ENCODE peak calls at places on chromosomes 3 and 15, in eight cellular contexts. One of them, this sample, is unnamed.

GRCh38 chr3:188067932-188068331 is 86.0 kb upstream of the LPP start:
- DNase-seq in adipocyte: peak
- DNase-seq in activated CD4-positive, alpha-beta T cell treated with anti-CD3 and anti-CD28 coated beads for 48 hours: no peak
- DNase-seq in fibroblast of pulmonary artery: peak
- DNase-seq in T-helper 17 cell: no peak
- DNase-seq in activated naive CD4-positive, alpha-beta T cell treated with anti-CD3 and anti-CD28 coated beads, Interleukin-2, amount 10 ng/mL, durations not matched to agents 7 days and 5 days: no peak
- DNase-seq in fibroblast of lung: peak
- DNase-seq in thoracic aorta: no peak
- DNase-seq in this sample: no peak

GRCh38 chr15:28979208-28979891 is 93.6 kb downstream of the APBA2 start:
- DNase-seq in adipocyte: no peak
- DNase-seq in activated CD4-positive, alpha-beta T cell treated with anti-CD3 and anti-CD28 coated beads for 48 hours: no peak
- DNase-seq in fibroblast of pulmonary artery: no peak
- DNase-seq in T-helper 17 cell: no peak
- DNase-seq in activated naive CD4-positive, alpha-beta T cell treated with anti-CD3 and anti-CD28 coated beads, Interleukin-2, amount 10 ng/mL, durations not matched to agents 7 days and 5 days: no peak
- DNase-seq in fibroblast of lung: no peak
- DNase-seq in thoracic aorta: no peak
- DNase-seq in this sample: no peak

GRCh38 chr3:152524198-152525140 is 255.7 kb downstream of the MBNL1 start:
- DNase-seq in adipocyte: peak
- DNase-seq in activated CD4-positive, alpha-beta T cell treated with anti-CD3 and anti-CD28 coated beads for 48 hours: peak
- DNase-seq in fibroblast of pulmonary artery: peak
- DNase-seq in T-helper 17 cell: no peak
- DNase-seq in activated naive CD4-positive, alpha-beta T cell treated with anti-CD3 and anti-CD28 coated beads, Interleukin-2, amount 10 ng/mL, durations not matched to agents 7 days and 5 days: peak
- DNase-seq in fibroblast of lung: peak
- DNase-seq in thoracic aorta: no peak
- DNase-seq in this sample: no peak

GRCh38 chr15:78644979-78645378 is 4.0 kb upstream of the CHRNB4 start:
- DNase-seq in adipocyte: no peak
- DNase-seq in activated CD4-positive, alpha-beta T cell treated with anti-CD3 and anti-CD28 coated beads for 48 hours: no peak
- DNase-seq in fibroblast of pulmonary artery: no peak
- DNase-seq in T-helper 17 cell: no peak
- DNase-seq in activated naive CD4-positive, alpha-beta T cell treated with anti-CD3 and anti-CD28 coated beads, Interleukin-2, amount 10 ng/mL, durations not matched to agents 7 days and 5 days: no peak
- DNase-seq in fibroblast of lung: no peak
- DNase-seq in thoracic aorta: no peak
- DNase-seq in this sample: peak

GRCh38 chr3:51711352-51712019 is 4.6 kb downstream of the GRM2 start:
- DNase-seq in adipocyte: no peak
- DNase-seq in activated CD4-positive, alpha-beta T cell treated with anti-CD3 and anti-CD28 coated beads for 48 hours: peak
- DNase-seq in fibroblast of pulmonary artery: no peak
- DNase-seq in T-helper 17 cell: no peak
- DNase-seq in activated naive CD4-positive, alpha-beta T cell treated with anti-CD3 and anti-CD28 coated beads, Interleukin-2, amount 10 ng/mL, durations not matched to agents 7 days and 5 days: peak
- DNase-seq in fibroblast of lung: no peak
- DNase-seq in thoracic aorta: no peak
- DNase-seq in this sample: peak

GRCh38 chr15:91224750-91225380 is 124.8 kb downstream of the SV2B start:
- DNase-seq in adipocyte: peak
- DNase-seq in activated CD4-positive, alpha-beta T cell treated with anti-CD3 and anti-CD28 coated beads for 48 hours: no peak
- DNase-seq in fibroblast of pulmonary artery: peak
- DNase-seq in T-helper 17 cell: no peak
- DNase-seq in activated naive CD4-positive, alpha-beta T cell treated with anti-CD3 and anti-CD28 coated beads, Interleukin-2, amount 10 ng/mL, durations not matched to agents 7 days and 5 days: no peak
- DNase-seq in fibroblast of lung: peak
- DNase-seq in thoracic aorta: no peak
- DNase-seq in this sample: no peak

GRCh38 chr3:112059497-112059896 is 25.0 kb downstream of the TMPRSS7 start:
- DNase-seq in adipocyte: no peak
- DNase-seq in activated CD4-positive, alpha-beta T cell treated with anti-CD3 and anti-CD28 coated beads for 48 hours: no peak
- DNase-seq in fibroblast of pulmonary artery: no peak
- DNase-seq in T-helper 17 cell: no peak
- DNase-seq in activated naive CD4-positive, alpha-beta T cell treated with anti-CD3 and anti-CD28 coated beads, Interleukin-2, amount 10 ng/mL, durations not matched to agents 7 days and 5 days: no peak
- DNase-seq in fibroblast of lung: no peak
- DNase-seq in thoracic aorta: no peak
- DNase-seq in this sample: no peak

GRCh38 chr15:64807751-64808222 is 17.7 kb downstream of the PIF1 start:
- DNase-seq in adipocyte: no peak
- DNase-seq in activated CD4-positive, alpha-beta T cell treated with anti-CD3 and anti-CD28 coated beads for 48 hours: no peak
- DNase-seq in fibroblast of pulmonary artery: no peak
- DNase-seq in T-helper 17 cell: no peak
- DNase-seq in activated naive CD4-positive, alpha-beta T cell treated with anti-CD3 and anti-CD28 coated beads, Interleukin-2, amount 10 ng/mL, durations not matched to agents 7 days and 5 days: no peak
- DNase-seq in fibroblast of lung: no peak
- DNase-seq in thoracic aorta: no peak
- DNase-seq in this sample: no peak

GRCh38 chr15:31525296-31525695 is 198.7 kb downstream of the KLF13 start:
- DNase-seq in adipocyte: no peak
- DNase-seq in activated CD4-positive, alpha-beta T cell treated with anti-CD3 and anti-CD28 coated beads for 48 hours: no peak
- DNase-seq in fibroblast of pulmonary artery: no peak
- DNase-seq in T-helper 17 cell: no peak
- DNase-seq in activated naive CD4-positive, alpha-beta T cell treated with anti-CD3 and anti-CD28 coated beads, Interleukin-2, amount 10 ng/mL, durations not matched to agents 7 days and 5 days: no peak
- DNase-seq in fibroblast of lung: no peak
- DNase-seq in thoracic aorta: no peak
- DNase-seq in this sample: peak

GRCh38 chr15:72037321-72037720 is 80.6 kb downstream of the MYO9A start:
- DNase-seq in adipocyte: no peak
- DNase-seq in activated CD4-positive, alpha-beta T cell treated with anti-CD3 and anti-CD28 coated beads for 48 hours: no peak
- DNase-seq in fibroblast of pulmonary artery: no peak
- DNase-seq in T-helper 17 cell: no peak
- DNase-seq in activated naive CD4-positive, alpha-beta T cell treated with anti-CD3 and anti-CD28 coated beads, Interleukin-2, amount 10 ng/mL, durations not matched to agents 7 days and 5 days: no peak
- DNase-seq in fibroblast of lung: no peak
- DNase-seq in thoracic aorta: no peak
- DNase-seq in this sample: no peak

GRCh38 chr15:66854012-66854965 is 152.3 kb downstream of the SMAD6 start:
- DNase-seq in adipocyte: no peak
- DNase-seq in activated CD4-positive, alpha-beta T cell treated with anti-CD3 and anti-CD28 coated beads for 48 hours: no peak
- DNase-seq in fibroblast of pulmonary artery: no peak
- DNase-seq in T-helper 17 cell: no peak
- DNase-seq in activated naive CD4-positive, alpha-beta T cell treated with anti-CD3 and anti-CD28 coated beads, Interleukin-2, amount 10 ng/mL, durations not matched to agents 7 days and 5 days: no peak
- DNase-seq in fibroblast of lung: no peak
- DNase-seq in thoracic aorta: no peak
- DNase-seq in this sample: peak

GRCh38 chr3:37137516-37137915 is 36.9 kb downstream of the LRRFIP2 start:
- DNase-seq in adipocyte: no peak
- DNase-seq in activated CD4-positive, alpha-beta T cell treated with anti-CD3 and anti-CD28 coated beads for 48 hours: no peak
- DNase-seq in fibroblast of pulmonary artery: no peak
- DNase-seq in T-helper 17 cell: no peak
- DNase-seq in activated naive CD4-positive, alpha-beta T cell treated with anti-CD3 and anti-CD28 coated beads, Interleukin-2, amount 10 ng/mL, durations not matched to agents 7 days and 5 days: no peak
- DNase-seq in fibroblast of lung: peak
- DNase-seq in thoracic aorta: no peak
- DNase-seq in this sample: no peak

GRCh38 chr3:116339441-116340028 is 105.8 kb downstream of the LSAMP start:
- DNase-seq in adipocyte: peak
- DNase-seq in activated CD4-positive, alpha-beta T cell treated with anti-CD3 and anti-CD28 coated beads for 48 hours: no peak
- DNase-seq in fibroblast of pulmonary artery: peak
- DNase-seq in T-helper 17 cell: no peak
- DNase-seq in activated naive CD4-positive, alpha-beta T cell treated with anti-CD3 and anti-CD28 coated beads, Interleukin-2, amount 10 ng/mL, durations not matched to agents 7 days and 5 days: no peak
- DNase-seq in fibroblast of lung: peak
- DNase-seq in thoracic aorta: no peak
- DNase-seq in this sample: no peak

This sample was measured in activated effector memory CD4-positive, alpha-beta T cell treated with anti-CD3 and anti-CD28 coated beads, Interleukin-2, amount 50 U/mL, for 16 hours.